ENCODE peak calls at places on chromosomes 5 and 9, in seven cellular contexts. T is neural crest cell, J is neural progenitor cell, X is glutamatergic neuron, I is breast epithelium, E is H9, C is RWPE1. V is an unnamed sample.

GRCh38 chr9:113969343-113969742 is 93.2 kb downstream of the ZNF618 start:
- DNase-seq in J (no peak), E (no peak), I (no peak), X (no peak), T (no peak), C (no peak), V (no peak)

GRCh38 chr9:128731691-128732090 is 7.8 kb upstream of the ZDHHC12 start:
- DNase-seq in E (no peak), C (no peak), I (no peak), J (no peak), T (no peak), X (no peak), V (no peak)

GRCh38 chr9:75088646-75089368 is 493 bp downstream of the OSTF1 start:
- DNase-seq in T (no peak), I (peak), J (peak), E (peak), X (peak), C (peak), V (peak)

GRCh38 chr9:137297966-137298365 is 4.1 kb downstream of the NRARP start:
- DNase-seq in C (no peak), X (peak), T (no peak), J (no peak), E (peak), I (no peak), V (no peak)

GRCh38 chr9:94903961-94904421 is 177.5 kb downstream of the AOPEP start:
- DNase-seq in J (no peak), X (no peak), E (no peak), I (no peak), C (no peak), T (no peak), V (no peak)

GRCh38 chr5:113058706-113059226 is 82.2 kb downstream of the DCP2 start:
- DNase-seq in J (no peak), T (no peak), E (no peak), X (no peak), C (no peak), I (no peak), V (no peak)

GRCh38 chr9:95696701-95697100 is 178.8 kb upstream of the ERCC6L2 start:
- DNase-seq in X (no peak), J (no peak), C (no peak), T (no peak), I (no peak), E (no peak), V (no peak)

GRCh38 chr9:113520109-113520642 is 56.6 kb downstream of the RGS3 start:
- DNase-seq in C (peak), X (no peak), T (no peak), I (no peak), E (no peak), J (no peak), V (no peak)

GRCh38 chr5:169095410-169095772 is 205.5 kb downstream of the SLIT3 start:
- DNase-seq in J (no peak), I (no peak), X (no peak), E (no peak), C (no peak), T (no peak), V (no peak)

GRCh38 chr5:62720036-62720441 is 141.4 kb downstream of the LRRC70 start:
- DNase-seq in E (peak), T (peak), C (peak), J (peak), X (peak), I (no peak), V (no peak)

GRCh38 chr5:82421119-82421518 is 143.0 kb upstream of the RPS23 start:
- DNase-seq in T (no peak), E (no peak), I (no peak), J (no peak), X (no peak), C (peak), V (no peak)

GRCh38 chr5:82821978-82822927 is 254.9 kb downstream of the TMEM167A start:
- DNase-seq in X (no peak), T (no peak), I (no peak), C (no peak), E (no peak), J (peak), V (no peak)

GRCh38 chr5:143695244-143695885 is 116.6 kb upstream of the HMHB1 start:
- DNase-seq in T (no peak), J (no peak), E (no peak), C (no peak), X (no peak), I (no peak), V (no peak)

GRCh38 chr9:137308102-137308619 is 6.1 kb upstream of the NRARP start:
- DNase-seq in X (peak), J (peak), T (no peak), E (peak), I (no peak), C (no peak), V (no peak)

GRCh38 chr5:126483156-126483555 is 59.9 kb downstream of the GRAMD2B start:
- DNase-seq in J (no peak), X (no peak), E (no peak), T (no peak), I (no peak), C (no peak), V (no peak)

GRCh38 chr9:93655621-93656425 is 79.4 kb downstream of the PHF2 start:
- DNase-seq in T (no peak), I (no peak), E (no peak), C (no peak), J (no peak), X (no peak), V (no peak)

GRCh38 chr5:175254155-175254554 is 189.8 kb downstream of the DRD1 start:
- DNase-seq in I (peak), C (no peak), E (no peak), J (no peak), X (no peak), T (no peak), V (no peak)

GRCh38 chr5:40430112-40430725 is 249.5 kb upstream of the PTGER4 start:
- DNase-seq in I (no peak), X (no peak), T (no peak), C (no peak), J (no peak), E (no peak), V (no peak)

GRCh38 chr5:143033535-143034260 is 263.5 kb downstream of the ARHGAP26 start:
- DNase-seq in I (no peak), T (no peak), J (no peak), C (peak), X (no peak), E (no peak), V (no peak)

GRCh38 chr5:43631182-43631910 is 28.4 kb downstream of the NNT start:
- DNase-seq in I (no peak), C (peak), E (peak), X (peak), T (peak), J (peak), V (peak)

GRCh38 chr5:14983666-14984441 is 112.3 kb upstream of the ANKH start:
- DNase-seq in J (no peak), X (no peak), T (no peak), C (no peak), I (no peak), E (no peak), V (no peak)

GRCh38 chr5:144405986-144406385 is 235.3 kb downstream of the KCTD16 start:
- DNase-seq in T (no peak), X (no peak), I (no peak), C (no peak), E (no peak), J (peak), V (no peak)

GRCh38 chr5:154756203-154756870 is 1.2 kb downstream of the LARP1 start:
- DNase-seq in J (peak), C (peak), E (no peak), X (peak), T (peak), I (no peak), V (peak)

GRCh38 chr9:16064701-16065230 is 511.9 kb downstream of the CCDC171 start:
- DNase-seq in C (no peak), T (no peak), X (no peak), E (no peak), I (no peak), J (no peak), V (no peak)

GRCh38 chr9:123662057-123662776 is 267.7 kb downstream of the DENND1A start:
- DNase-seq in J (no peak), E (no peak), I (no peak), T (no peak), C (no peak), X (no peak), V (no peak)

GRCh38 chr9:99601506-99601905 is 220.2 kb upstream of the NR4A3 start:
- DNase-seq in I (no peak), E (no peak), X (no peak), J (no peak), C (no peak), T (no peak), V (no peak)

GRCh38 chr9:120878188-120879130 is 1.5 kb upstream of the PHF19 start:
- DNase-seq in T (no peak), C (no peak), X (no peak), E (no peak), I (no peak), J (no peak), V (no peak)

GRCh38 chr5:23825196-23825595 is 317.8 kb downstream of the PRDM9 start:
- DNase-seq in C (no peak), J (no peak), I (no peak), E (no peak), T (no peak), X (no peak), V (no peak)

GRCh38 chr5:157454273-157454672 is 5.7 kb upstream of the NIPAL4 start:
- DNase-seq in X (no peak), E (peak), T (no peak), J (no peak), C (no peak), I (no peak), V (no peak)

GRCh38 chr5:76831108-76831447 is 12.2 kb downstream of the F2RL1 start:
- DNase-seq in I (peak), C (no peak), T (no peak), J (peak), E (no peak), X (no peak), V (no peak)

GRCh38 chr9:121763561-121764370 is 112.3 kb downstream of the DAB2IP start:
- DNase-seq in J (no peak), X (no peak), I (no peak), T (no peak), C (no peak), E (no peak), V (no peak)

GRCh38 chr9:92029553-92029952 is 79.5 kb upstream of the ROR2 start:
- DNase-seq in E (no peak), X (no peak), J (no peak), C (no peak), T (no peak), I (no peak), V (no peak)
- TF ChIP-seq CTCF in E (peak), X (peak), J (peak), C (peak), T (peak), I (no peak), V (no peak)

GRCh38 chr9:110842169-110842568 is 173.6 kb downstream of the MUSK start:
- DNase-seq in J (no peak), T (no peak), I (no peak), E (peak), X (no peak), C (no peak), V (no peak)
- TF ChIP-seq CTCF in J (peak), T (no peak), I (no peak), E (peak), X (no peak), C (no peak), V (no peak)

DNA sequence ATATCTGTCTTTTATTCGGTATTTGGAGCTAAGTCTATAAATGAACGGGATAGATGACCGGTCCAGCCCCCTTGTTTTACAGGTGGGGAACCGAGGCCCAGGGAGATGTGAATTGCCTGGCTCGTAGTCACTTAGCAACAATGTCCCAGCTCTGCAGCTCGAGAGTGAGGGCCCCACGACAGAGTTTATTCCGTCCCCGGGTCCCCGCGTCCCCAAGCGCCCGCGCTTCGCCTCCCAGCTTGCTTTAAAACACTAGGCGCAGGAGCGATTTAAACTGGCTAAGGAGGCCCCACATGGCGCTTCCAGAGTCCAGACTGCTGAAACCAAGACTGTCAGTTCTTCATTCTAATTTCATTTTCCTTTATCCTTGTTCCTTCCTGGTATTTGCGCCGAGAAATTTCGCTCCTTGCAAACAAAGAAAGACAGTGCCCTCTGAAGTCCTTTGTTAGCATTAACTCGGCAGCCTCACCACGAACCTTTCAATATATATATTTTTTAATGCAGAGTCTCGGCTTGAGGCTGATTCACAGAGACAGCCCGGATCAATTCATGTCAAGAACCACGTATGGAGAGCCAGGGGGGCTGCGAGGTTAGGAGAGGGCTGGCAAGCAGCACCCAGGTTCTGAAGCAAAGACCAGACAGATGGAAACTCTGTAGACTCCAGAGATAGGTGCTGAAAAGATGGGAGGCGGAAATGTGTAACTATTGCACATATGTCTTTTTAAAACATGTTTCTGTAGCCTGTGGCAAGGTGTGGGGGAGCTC is 1.4 kb upstream of the ENC1 start:
- DNase-seq in E (no peak), X (peak), C (peak), I (no peak), J (peak), T (no peak), V (no peak)
- TF ChIP-seq CTCF in E (peak), X (no peak), C (peak), I (peak), J (peak), T (peak), V (no peak)

DNA sequence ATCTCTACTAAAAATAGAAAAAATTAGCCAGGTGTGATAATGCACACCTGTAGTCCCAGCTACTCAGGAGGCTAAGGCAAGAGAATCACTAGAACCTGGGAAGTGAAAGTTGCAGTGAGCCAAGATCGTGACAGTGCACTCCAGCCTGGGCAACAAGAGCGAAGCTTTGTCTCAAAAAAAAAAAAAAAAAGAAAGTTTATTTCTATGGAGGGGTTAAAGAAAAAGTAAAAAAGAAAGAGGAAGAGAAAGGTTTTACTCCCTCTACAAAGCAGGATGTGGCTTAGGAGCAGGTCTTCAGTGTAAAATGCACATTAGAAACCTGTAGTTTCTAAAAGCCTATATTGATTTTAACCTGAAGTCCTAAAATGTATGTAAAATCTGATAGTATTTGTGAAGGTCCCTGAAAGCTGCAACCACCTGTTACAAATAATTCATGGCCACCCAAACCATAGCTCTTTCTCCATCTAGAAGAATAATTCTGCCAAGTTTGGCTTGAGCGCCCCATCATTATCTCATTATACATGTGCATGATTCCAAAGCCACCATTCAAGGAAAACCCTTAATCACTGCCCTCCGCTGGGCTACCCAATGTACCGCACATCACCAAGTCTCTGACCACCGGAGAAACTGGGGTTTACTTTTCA is 3.4 kb downstream of the FNBP1 start:
- DNase-seq in E (no peak), T (no peak), C (no peak), I (no peak), J (peak), X (no peak), V (no peak)
- TF ChIP-seq CTCF in E (peak), T (peak), C (no peak), I (no peak), J (peak), X (no peak), V (no peak)

GRCh38 chr5:149489605-149490037 is 61.6 kb downstream of the CSNK1A1 start:
- DNase-seq in E (no peak), T (no peak), C (no peak), I (peak), X (no peak), J (no peak), V (no peak)

GRCh38 chr5:149487672-149488071 is 63.6 kb downstream of the CSNK1A1 start:
- DNase-seq in C (no peak), E (peak), I (no peak), X (no peak), T (no peak), J (no peak), V (no peak)

GRCh38 chr5:149488645-149489306 is 62.5 kb downstream of the CSNK1A1 start:
- DNase-seq in X (no peak), E (no peak), C (no peak), J (no peak), I (no peak), T (no peak), V (no peak)

GRCh38 chr5:149485655-149486615 is 65.3 kb downstream of the CSNK1A1 start:
- DNase-seq in J (no peak), E (no peak), I (peak), T (no peak), C (peak), X (no peak), V (no peak)

GRCh38 chr5:149486726-149487635 is 64.3 kb downstream of the CSNK1A1 start:
- DNase-seq in J (no peak), T (no peak), E (peak), X (no peak), C (peak), I (no peak), V (no peak)
- TF ChIP-seq CTCF in J (no peak), T (no peak), E (no peak), X (no peak), C (no peak), I (no peak), V (no peak)

GRCh38 chr5:140882591-140882899 is 621 bp downstream of the PCDHA13 start:
- DNase-seq in E (peak), J (peak), T (no peak), I (no peak), C (peak), X (no peak), V (no peak)
- TF ChIP-seq CTCF in E (peak), J (peak), T (peak), I (no peak), C (no peak), X (no peak), V (no peak)